ENCODE peak calls at places on chromosome 22, in four cellular contexts. W is spleen, Q is Karpas-422, X is Panc1. Z is an unnamed sample. For H3K9me3, the result is how much of the 10 kb centered on the place peaks cover.

GRCh38 chr22:23911318-23911980 is 17.3 kb downstream of the MIF start:
- DNase-seq in W (no peak), Q (no peak), X (no peak), Z (no peak)

GRCh38 chr22:23060612-23061400 is 9.5 kb upstream of the GNAZ start:
- DNase-seq in X (no peak), W (peak), Q (no peak), Z (no peak)

GRCh38 chr22:43118953-43119458 is 8.5 kb downstream of the BIK start:
- DNase-seq in W (no peak), Q (peak), X (no peak), Z (no peak)

GRCh38 chr22:37749831-37750595 is 53.2 kb downstream of the TRIOBP start:
- DNase-seq in X (no peak), W (no peak), Q (no peak), Z (no peak)

GRCh38 chr22:45212992-45213751 is 27.5 kb downstream of the KIAA0930 start:
- DNase-seq in Q (peak), W (peak), X (no peak), Z (no peak)

GRCh38 chr22:50626856-50627451 is 998 bp downstream of the ARSA start:
- DNase-seq in W (peak), Q (no peak), X (no peak), Z (no peak)

GRCh38 chr22:35021166-35021565 is 44.8 kb upstream of the ISX start:
- DNase-seq in W (no peak), Q (no peak), X (no peak), Z (no peak)

GRCh38 chr22:31947296-31947695 is 3.0 kb downstream of the YWHAH start:
- DNase-seq in Q (peak), X (peak), W (no peak), Z (peak)

GRCh38 chr22:22921575-22921974 is 34.0 kb downstream of the IGLL5 start:
- DNase-seq in W (no peak), X (no peak), Q (no peak), Z (no peak)

GRCh38 chr22:23888615-23889401 is 5.4 kb upstream of the MIF start:
- DNase-seq in X (no peak), W (no peak), Q (no peak), Z (no peak)

GRCh38 chr22:26893034-26893710 is 235.8 kb downstream of the MIAT start:
- DNase-seq in Q (peak), W (no peak), X (no peak), Z (no peak)

GRCh38 chr22:46070722-46071450 is 79.4 kb upstream of the PPARA start:
- DNase-seq in Q (peak), X (no peak), W (peak), Z (peak)

GRCh38 chr22:24494535-24495364 is at the start of gene UPB1:
- DNase-seq in W (no peak), Q (no peak), X (no peak), Z (no peak)

GRCh38 chr22:43228330-43228729 is 41.4 kb upstream of the TTLL12 start:
- DNase-seq in Q (peak), W (no peak), X (no peak), Z (no peak)

GRCh38 chr22:48422900-48423480 is 1404.7 kb downstream of the BRD1 start:
- DNase-seq in X (no peak), Q (no peak), W (no peak), Z (no peak)
- H3K9me3 ChIP-seq in X (under half), Q (under half), W (under half), Z (under half)

GRCh38 chr22:49334589-49334873 is 493.1 kb downstream of the BRD1 start:
- DNase-seq in Q (no peak), W (no peak), X (no peak), Z (no peak)

GRCh38 chr22:49333206-49333605 is 494.5 kb downstream of the BRD1 start:
- DNase-seq in Q (no peak), X (no peak), W (no peak), Z (no peak)

GRCh38 chr22:49331223-49331815 is 496.4 kb downstream of the BRD1 start:
- DNase-seq in Q (no peak), W (peak), X (no peak), Z (no peak)

GRCh38 chr22:49331878-49332277 is 495.8 kb downstream of the BRD1 start:
- DNase-seq in Q (no peak), X (no peak), W (peak), Z (no peak)

DNA sequence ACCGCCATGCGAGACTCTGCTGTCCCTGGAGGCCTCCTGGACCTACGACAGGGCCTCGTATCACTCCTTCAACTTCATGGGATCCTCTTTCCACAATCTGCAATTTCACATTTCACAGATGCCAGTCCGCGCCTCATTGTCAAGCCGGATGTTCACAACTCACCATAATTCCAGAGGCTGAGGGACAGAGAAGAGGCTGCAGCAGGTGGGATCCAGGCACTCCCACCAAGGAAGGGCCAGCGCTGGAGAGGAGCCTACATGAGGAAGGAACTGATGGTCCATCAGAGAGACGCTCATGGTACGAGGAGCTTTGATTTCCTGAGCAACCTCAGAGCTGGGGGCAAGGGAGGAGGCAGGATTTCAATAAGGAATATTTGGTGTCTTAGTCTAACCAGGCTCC is 495.0 kb downstream of the BRD1 start:
- DNase-seq in X (no peak), W (no peak), Q (no peak), Z (no peak)
- H3K9me3 ChIP-seq in X (under half), W (under half), Q (under half), Z (under half)

GRCh38 chr22:47817380-47817779 is 1054.9 kb downstream of the TBC1D22A start:
- DNase-seq in X (no peak), Q (no peak), W (no peak), Z (no peak)
- H3K9me3 ChIP-seq in X (under half), Q (under half), W (under half), Z (under half)

DNA sequence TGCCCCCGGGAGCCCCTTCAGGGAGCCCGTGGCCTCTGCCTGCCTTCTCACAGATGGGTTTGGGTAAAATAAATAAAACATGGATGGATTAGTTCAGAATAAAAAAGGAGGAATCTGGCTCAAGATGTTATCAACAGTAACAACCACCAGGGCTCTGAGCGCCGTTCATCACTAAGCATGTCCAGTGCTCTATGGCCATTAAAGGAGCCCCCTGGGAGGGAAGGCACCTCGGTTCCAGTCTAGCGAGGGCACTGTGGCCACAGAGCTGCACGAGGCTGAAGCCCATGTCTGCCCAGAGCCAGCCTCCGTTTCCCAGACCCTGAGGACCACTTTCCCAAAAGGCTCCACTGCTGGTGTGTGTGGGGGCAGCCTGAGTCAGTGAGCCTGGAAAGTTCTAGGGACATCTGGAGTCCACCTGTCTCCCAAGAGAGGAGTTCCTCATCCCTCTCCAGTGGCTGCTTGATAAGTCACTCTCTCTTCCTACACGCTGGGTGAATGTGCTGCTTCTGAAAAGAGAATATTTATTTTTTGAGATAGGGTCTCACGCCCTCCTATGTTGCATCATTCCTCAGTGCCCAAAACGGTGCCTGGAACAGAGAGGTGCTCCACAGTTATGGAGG is 614.6 kb downstream of the TBC1D22A start:
- DNase-seq in Q (no peak), W (peak), X (no peak), Z (no peak)
- H3K9me3 ChIP-seq in Q (under half), W (under half), X (under half), Z (under half)

DNA sequence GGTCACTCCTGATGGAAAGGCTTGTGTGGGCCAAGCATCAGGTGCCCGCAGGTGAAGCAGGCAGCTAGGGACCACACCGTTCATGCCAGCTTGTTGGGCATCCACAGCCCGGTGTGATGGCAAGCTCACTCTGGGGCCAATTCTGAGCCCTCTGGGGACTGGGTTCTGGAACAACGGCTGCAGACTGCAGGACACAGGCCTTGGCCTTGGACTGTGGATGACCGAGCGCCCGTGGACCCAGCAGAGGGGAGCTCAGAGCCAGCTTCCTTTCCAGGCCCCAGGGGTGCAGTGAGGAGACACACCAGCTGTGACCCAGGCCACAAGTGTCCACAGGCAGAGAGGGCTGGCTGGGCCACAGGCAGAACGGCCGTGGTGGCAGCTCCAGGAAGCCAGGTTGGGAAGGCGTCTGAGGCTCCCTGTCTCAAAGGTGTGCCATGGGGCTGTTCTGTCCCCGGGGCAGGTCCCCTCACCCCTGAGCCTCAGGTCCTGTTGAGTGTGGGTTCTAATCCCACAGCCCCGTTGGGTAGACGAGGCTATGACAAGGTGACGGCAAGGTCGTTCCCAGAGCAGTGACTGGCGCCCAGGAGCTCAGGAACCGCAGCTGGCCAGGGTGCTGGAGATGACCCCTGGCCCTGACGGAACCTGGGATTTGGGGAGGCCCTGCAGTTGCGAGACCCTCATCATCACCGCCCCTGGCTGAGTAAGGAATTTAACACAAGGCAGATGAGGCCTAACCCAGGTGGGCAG is 1079.4 kb downstream of the BRD1 start:
- DNase-seq in W (peak), X (no peak), Q (no peak), Z (no peak)
- H3K9me3 ChIP-seq in W (under half), X (under half), Q (under half), Z (under half)

GRCh38 chr22:40105755-40106154 is 72.0 kb upstream of the TNRC6B start:
- DNase-seq in W (no peak), X (no peak), Q (no peak), Z (no peak)

GRCh38 chr22:40107244-40107643 is 70.5 kb upstream of the TNRC6B start:
- DNase-seq in W (no peak), X (no peak), Q (peak), Z (no peak)

DNA sequence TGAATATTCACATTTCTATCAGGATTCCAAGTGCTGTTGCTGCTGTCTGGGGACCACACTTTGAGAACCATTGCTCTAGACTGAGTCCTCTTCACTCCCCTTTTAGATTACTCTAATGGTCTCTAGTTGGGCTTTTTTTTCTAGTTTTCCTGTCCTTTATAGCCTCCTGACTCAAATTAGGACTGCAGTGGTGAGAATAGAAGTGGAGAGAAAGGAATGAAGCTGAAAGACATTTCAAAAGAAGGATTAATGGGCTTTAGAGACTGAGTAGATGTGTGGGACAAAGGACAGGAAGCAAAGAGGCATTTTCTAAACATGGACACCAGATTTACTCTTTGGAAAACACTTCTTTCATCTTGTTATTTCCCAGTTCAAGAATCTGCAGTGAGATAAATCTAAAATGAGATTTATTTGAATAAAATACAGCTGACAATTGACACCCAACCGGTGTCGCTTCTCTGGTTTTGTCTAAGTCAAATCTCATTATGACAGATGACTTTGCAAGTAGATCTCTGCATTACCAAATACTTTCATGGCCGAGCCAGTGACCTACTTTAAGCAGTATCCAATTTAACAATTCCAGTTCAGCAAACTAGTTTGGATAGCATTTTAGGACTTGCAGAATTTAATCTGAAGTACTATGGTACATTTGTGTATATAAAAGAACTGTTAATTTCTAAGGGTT is 76.2 kb upstream of the TNRC6B start:
- DNase-seq in W (no peak), X (no peak), Q (peak), Z (no peak)
- H3K9me3 ChIP-seq in W (under half), X (under half), Q (under half), Z (under half)